ENCODE peak calls at places on chromosomes 7 and 10, in ten cellular contexts. One of them, this sample, is unnamed. For H3K9me3, the result is how much of the 10 kb centered on the place peaks cover.

GRCh38 chr7:123367508-123368122 is 166.8 kb downstream of the IQUB start:
- DNase-seq in tibial nerve: no peak
- DNase-seq in suprapubic skin: no peak
- DNase-seq in lower lobe of right lung: no peak
- DNase-seq in A549: peak
- DNase-seq in small intestine: peak
- DNase-seq in CD4-positive, alpha-beta T cell: no peak
- DNase-seq in CD4-positive, CD25-positive, alpha-beta regulatory T cell: peak
- DNase-seq in AG04450: no peak
- DNase-seq in mammary epithelial cell: peak
- DNase-seq in this sample: no peak

GRCh38 chr7:519974-520458 is 370 bp upstream of the PDGFA start:
- DNase-seq in tibial nerve: no peak
- DNase-seq in mammary epithelial cell: peak
- DNase-seq in suprapubic skin: no peak
- DNase-seq in CD4-positive, alpha-beta T cell: no peak
- DNase-seq in CD4-positive, CD25-positive, alpha-beta regulatory T cell: peak
- DNase-seq in small intestine: no peak
- DNase-seq in A549: peak
- DNase-seq in lower lobe of right lung: peak
- DNase-seq in AG04450: no peak
- DNase-seq in this sample: no peak

GRCh38 chr7:116439005-116439404 is 60.5 kb upstream of the CAV2 start:
- DNase-seq in lower lobe of right lung: no peak
- DNase-seq in CD4-positive, CD25-positive, alpha-beta regulatory T cell: no peak
- DNase-seq in mammary epithelial cell: no peak
- DNase-seq in AG04450: no peak
- DNase-seq in tibial nerve: no peak
- DNase-seq in small intestine: peak
- DNase-seq in suprapubic skin: no peak
- DNase-seq in CD4-positive, alpha-beta T cell: no peak
- DNase-seq in A549: no peak
- DNase-seq in this sample: no peak

GRCh38 chr7:111929258-111929657 is 276.9 kb downstream of the DOCK4 start:
- DNase-seq in mammary epithelial cell: no peak
- DNase-seq in suprapubic skin: no peak
- DNase-seq in A549: no peak
- DNase-seq in tibial nerve: no peak
- DNase-seq in CD4-positive, CD25-positive, alpha-beta regulatory T cell: no peak
- DNase-seq in lower lobe of right lung: no peak
- DNase-seq in small intestine: no peak
- DNase-seq in AG04450: no peak
- DNase-seq in CD4-positive, alpha-beta T cell: no peak
- DNase-seq in this sample: no peak

GRCh38 chr7:120731276-120731675 is 126.7 kb downstream of the TSPAN12 start:
- DNase-seq in tibial nerve: no peak
- DNase-seq in A549: no peak
- DNase-seq in lower lobe of right lung: no peak
- DNase-seq in AG04450: no peak
- DNase-seq in suprapubic skin: no peak
- DNase-seq in CD4-positive, CD25-positive, alpha-beta regulatory T cell: no peak
- DNase-seq in CD4-positive, alpha-beta T cell: no peak
- DNase-seq in mammary epithelial cell: no peak
- DNase-seq in small intestine: no peak
- DNase-seq in this sample: no peak

GRCh38 chr7:100152404-100152803 is 3.7 kb downstream of the LAMTOR4 start:
- DNase-seq in CD4-positive, CD25-positive, alpha-beta regulatory T cell: no peak
- DNase-seq in lower lobe of right lung: no peak
- DNase-seq in mammary epithelial cell: no peak
- DNase-seq in suprapubic skin: no peak
- DNase-seq in tibial nerve: no peak
- DNase-seq in AG04450: no peak
- DNase-seq in CD4-positive, alpha-beta T cell: no peak
- DNase-seq in small intestine: no peak
- DNase-seq in A549: no peak
- DNase-seq in this sample: no peak

GRCh38 chr10:12067336-12067735 is 1.4 kb upstream of the DHTKD1 start:
- DNase-seq in tibial nerve: no peak
- DNase-seq in CD4-positive, CD25-positive, alpha-beta regulatory T cell: no peak
- DNase-seq in small intestine: no peak
- DNase-seq in mammary epithelial cell: peak
- DNase-seq in A549: peak
- DNase-seq in lower lobe of right lung: no peak
- DNase-seq in suprapubic skin: no peak
- DNase-seq in AG04450: peak
- DNase-seq in CD4-positive, alpha-beta T cell: no peak
- DNase-seq in this sample: no peak

GRCh38 chr10:89224697-89225443 is 17.8 kb upstream of the CH25H start:
- DNase-seq in AG04450: no peak
- DNase-seq in small intestine: no peak
- DNase-seq in tibial nerve: no peak
- DNase-seq in A549: no peak
- DNase-seq in mammary epithelial cell: no peak
- DNase-seq in lower lobe of right lung: peak
- DNase-seq in CD4-positive, alpha-beta T cell: no peak
- DNase-seq in CD4-positive, CD25-positive, alpha-beta regulatory T cell: no peak
- DNase-seq in suprapubic skin: no peak
- DNase-seq in this sample: no peak

GRCh38 chr7:87876759-87877234 is 504 bp downstream of the DBF4 start:
- DNase-seq in lower lobe of right lung: peak
- DNase-seq in A549: peak
- DNase-seq in tibial nerve: peak
- DNase-seq in AG04450: peak
- DNase-seq in suprapubic skin: peak
- DNase-seq in CD4-positive, CD25-positive, alpha-beta regulatory T cell: peak
- DNase-seq in small intestine: peak
- DNase-seq in mammary epithelial cell: peak
- DNase-seq in CD4-positive, alpha-beta T cell: peak
- DNase-seq in this sample: peak

GRCh38 chr10:58513189-58514101 is 773 bp downstream of the BICC1 start:
- DNase-seq in CD4-positive, alpha-beta T cell: no peak
- DNase-seq in suprapubic skin: peak
- DNase-seq in tibial nerve: peak
- DNase-seq in CD4-positive, CD25-positive, alpha-beta regulatory T cell: no peak
- DNase-seq in small intestine: no peak
- DNase-seq in A549: peak
- DNase-seq in lower lobe of right lung: peak
- DNase-seq in AG04450: peak
- DNase-seq in mammary epithelial cell: peak
- DNase-seq in this sample: no peak

GRCh38 chr7:102978280-102978679 is 65.5 kb downstream of the LRRC17 start:
- DNase-seq in AG04450: peak
- DNase-seq in CD4-positive, alpha-beta T cell: no peak
- DNase-seq in suprapubic skin: no peak
- DNase-seq in tibial nerve: no peak
- DNase-seq in lower lobe of right lung: no peak
- DNase-seq in CD4-positive, CD25-positive, alpha-beta regulatory T cell: no peak
- DNase-seq in mammary epithelial cell: peak
- DNase-seq in A549: peak
- DNase-seq in small intestine: peak
- DNase-seq in this sample: no peak

GRCh38 chr10:37871568-37872251 is 14.3 kb upstream of the ZNF248 start:
- DNase-seq in lower lobe of right lung: no peak
- DNase-seq in tibial nerve: no peak
- DNase-seq in mammary epithelial cell: no peak
- DNase-seq in CD4-positive, CD25-positive, alpha-beta regulatory T cell: no peak
- DNase-seq in small intestine: no peak
- DNase-seq in AG04450: no peak
- DNase-seq in suprapubic skin: no peak
- DNase-seq in A549: no peak
- DNase-seq in CD4-positive, alpha-beta T cell: no peak
- DNase-seq in this sample: no peak
- H3K9me3 ChIP-seq in lower lobe of right lung: under half
- H3K9me3 ChIP-seq in tibial nerve: under half
- H3K9me3 ChIP-seq in mammary epithelial cell: under half
- H3K9me3 ChIP-seq in CD4-positive, CD25-positive, alpha-beta regulatory T cell: under half
- H3K9me3 ChIP-seq in small intestine: under half
- H3K9me3 ChIP-seq in AG04450: under half
- H3K9me3 ChIP-seq in suprapubic skin: under half
- H3K9me3 ChIP-seq in A549: under half
- H3K9me3 ChIP-seq in CD4-positive, alpha-beta T cell: under half
- H3K9me3 ChIP-seq in this sample: under half

DNA sequence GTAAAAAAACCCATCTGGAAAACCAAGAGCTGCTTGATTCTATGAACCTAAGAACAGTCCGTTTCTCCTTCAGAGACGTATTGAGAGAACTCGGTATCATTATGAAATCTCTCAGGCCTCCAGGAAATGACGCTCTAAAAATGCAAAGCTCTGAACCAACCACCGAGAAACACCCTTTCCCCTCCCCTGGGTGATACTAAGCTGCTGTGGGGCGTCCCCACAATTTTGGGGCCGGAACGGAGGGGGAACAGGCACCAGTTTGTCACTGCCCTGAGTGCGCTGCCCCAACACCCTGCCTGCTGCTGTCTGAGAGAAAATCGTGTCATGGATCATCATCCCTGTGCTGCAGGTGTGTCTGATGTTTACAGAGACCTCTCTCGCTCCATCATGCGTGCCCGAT is 509.5 kb downstream of the DNAJB6 start:
- DNase-seq in mammary epithelial cell: no peak
- DNase-seq in CD4-positive, alpha-beta T cell: no peak
- DNase-seq in A549: no peak
- DNase-seq in tibial nerve: peak
- DNase-seq in suprapubic skin: no peak
- DNase-seq in AG04450: no peak
- DNase-seq in small intestine: no peak
- DNase-seq in lower lobe of right lung: no peak
- DNase-seq in CD4-positive, CD25-positive, alpha-beta regulatory T cell: no peak
- DNase-seq in this sample: no peak
- H3K9me3 ChIP-seq in mammary epithelial cell: half or more
- H3K9me3 ChIP-seq in CD4-positive, alpha-beta T cell: under half
- H3K9me3 ChIP-seq in A549: under half
- H3K9me3 ChIP-seq in tibial nerve: under half
- H3K9me3 ChIP-seq in suprapubic skin: under half
- H3K9me3 ChIP-seq in AG04450: half or more
- H3K9me3 ChIP-seq in small intestine: under half
- H3K9me3 ChIP-seq in lower lobe of right lung: under half
- H3K9me3 ChIP-seq in CD4-positive, CD25-positive, alpha-beta regulatory T cell: under half
- H3K9me3 ChIP-seq in this sample: under half

GRCh38 chr7:56538541-56539429 is 422.6 kb upstream of the NUPR2 start:
- DNase-seq in small intestine: no peak
- DNase-seq in lower lobe of right lung: no peak
- DNase-seq in mammary epithelial cell: no peak
- DNase-seq in suprapubic skin: no peak
- DNase-seq in CD4-positive, alpha-beta T cell: no peak
- DNase-seq in AG04450: no peak
- DNase-seq in tibial nerve: no peak
- DNase-seq in CD4-positive, CD25-positive, alpha-beta regulatory T cell: no peak
- DNase-seq in A549: no peak
- DNase-seq in this sample: no peak

GRCh38 chr7:56537477-56537876 is 421.3 kb upstream of the NUPR2 start:
- DNase-seq in tibial nerve: no peak
- DNase-seq in lower lobe of right lung: no peak
- DNase-seq in AG04450: no peak
- DNase-seq in CD4-positive, alpha-beta T cell: no peak
- DNase-seq in CD4-positive, CD25-positive, alpha-beta regulatory T cell: no peak
- DNase-seq in suprapubic skin: no peak
- DNase-seq in mammary epithelial cell: no peak
- DNase-seq in small intestine: no peak
- DNase-seq in A549: no peak
- DNase-seq in this sample: no peak

GRCh38 chr7:56537952-56538351 is 421.7 kb upstream of the NUPR2 start:
- DNase-seq in AG04450: no peak
- DNase-seq in tibial nerve: no peak
- DNase-seq in A549: no peak
- DNase-seq in suprapubic skin: no peak
- DNase-seq in CD4-positive, CD25-positive, alpha-beta regulatory T cell: no peak
- DNase-seq in small intestine: no peak
- DNase-seq in mammary epithelial cell: no peak
- DNase-seq in CD4-positive, alpha-beta T cell: no peak
- DNase-seq in lower lobe of right lung: no peak
- DNase-seq in this sample: no peak
- H3K9me3 ChIP-seq in AG04450: half or more
- H3K9me3 ChIP-seq in tibial nerve: under half
- H3K9me3 ChIP-seq in A549: under half
- H3K9me3 ChIP-seq in suprapubic skin: under half
- H3K9me3 ChIP-seq in CD4-positive, CD25-positive, alpha-beta regulatory T cell: under half
- H3K9me3 ChIP-seq in small intestine: under half
- H3K9me3 ChIP-seq in mammary epithelial cell: under half
- H3K9me3 ChIP-seq in CD4-positive, alpha-beta T cell: under half
- H3K9me3 ChIP-seq in lower lobe of right lung: under half
- H3K9me3 ChIP-seq in this sample: under half

DNA sequence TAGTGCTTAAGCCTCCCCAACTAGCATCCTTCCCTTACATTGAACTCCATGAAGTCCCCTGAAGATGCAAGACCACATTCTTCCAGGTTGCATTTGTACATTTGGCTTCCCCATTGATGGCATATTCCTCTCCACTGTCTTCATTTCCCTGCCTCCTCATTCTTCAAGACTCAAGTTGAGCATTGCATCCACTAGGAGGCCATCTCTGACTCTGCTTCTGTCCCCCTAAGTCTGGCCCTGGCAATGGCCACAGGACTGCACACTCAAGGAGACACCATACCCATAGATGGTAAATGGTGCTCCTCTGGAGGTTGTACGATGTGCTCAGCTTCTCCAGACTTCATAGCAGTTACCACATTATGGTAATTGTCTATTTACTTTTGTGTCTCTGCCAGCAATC is 112.5 kb downstream of the PTPRZ1 start:
- DNase-seq in mammary epithelial cell: no peak
- DNase-seq in lower lobe of right lung: no peak
- DNase-seq in small intestine: no peak
- DNase-seq in AG04450: no peak
- DNase-seq in suprapubic skin: no peak
- DNase-seq in tibial nerve: no peak
- DNase-seq in A549: peak
- DNase-seq in CD4-positive, alpha-beta T cell: no peak
- DNase-seq in CD4-positive, CD25-positive, alpha-beta regulatory T cell: no peak
- DNase-seq in this sample: no peak
- H3K9me3 ChIP-seq in mammary epithelial cell: under half
- H3K9me3 ChIP-seq in lower lobe of right lung: under half
- H3K9me3 ChIP-seq in small intestine: under half
- H3K9me3 ChIP-seq in AG04450: under half
- H3K9me3 ChIP-seq in suprapubic skin: under half
- H3K9me3 ChIP-seq in tibial nerve: under half
- H3K9me3 ChIP-seq in A549: under half
- H3K9me3 ChIP-seq in CD4-positive, alpha-beta T cell: under half
- H3K9me3 ChIP-seq in CD4-positive, CD25-positive, alpha-beta regulatory T cell: under half
- H3K9me3 ChIP-seq in this sample: under half

DNA sequence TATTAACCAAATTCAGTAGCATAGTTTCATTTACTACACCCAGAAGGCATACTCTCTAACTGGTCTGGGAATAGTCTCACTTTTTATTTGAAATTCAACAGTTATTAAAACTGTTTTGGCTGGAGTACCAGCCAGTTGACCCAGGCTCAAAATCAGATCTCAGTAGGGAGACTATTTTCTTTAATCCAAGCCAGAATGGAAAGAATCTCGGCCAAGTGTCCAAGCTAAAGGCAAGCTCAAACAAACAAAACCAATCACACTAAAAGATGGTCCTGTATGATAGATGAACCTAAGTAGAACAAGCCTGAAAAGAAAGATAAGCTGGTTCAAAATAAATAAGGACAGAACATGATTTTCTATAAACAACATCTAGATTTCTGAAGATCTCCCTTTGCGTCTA is 259.6 kb upstream of the POM121L12 start:
- DNase-seq in suprapubic skin: no peak
- DNase-seq in lower lobe of right lung: no peak
- DNase-seq in A549: no peak
- DNase-seq in small intestine: no peak
- DNase-seq in AG04450: no peak
- DNase-seq in mammary epithelial cell: no peak
- DNase-seq in CD4-positive, CD25-positive, alpha-beta regulatory T cell: no peak
- DNase-seq in tibial nerve: no peak
- DNase-seq in CD4-positive, alpha-beta T cell: no peak
- DNase-seq in this sample: no peak
- H3K9me3 ChIP-seq in suprapubic skin: under half
- H3K9me3 ChIP-seq in lower lobe of right lung: under half
- H3K9me3 ChIP-seq in A549: under half
- H3K9me3 ChIP-seq in small intestine: under half
- H3K9me3 ChIP-seq in AG04450: under half
- H3K9me3 ChIP-seq in mammary epithelial cell: under half
- H3K9me3 ChIP-seq in CD4-positive, CD25-positive, alpha-beta regulatory T cell: under half
- H3K9me3 ChIP-seq in tibial nerve: under half
- H3K9me3 ChIP-seq in CD4-positive, alpha-beta T cell: under half
- H3K9me3 ChIP-seq in this sample: under half

GRCh38 chr10:10976652-10977051 is 41.0 kb upstream of the CELF2 start:
- DNase-seq in mammary epithelial cell: no peak
- DNase-seq in CD4-positive, alpha-beta T cell: no peak
- DNase-seq in tibial nerve: no peak
- DNase-seq in AG04450: no peak
- DNase-seq in small intestine: no peak
- DNase-seq in A549: no peak
- DNase-seq in suprapubic skin: no peak
- DNase-seq in lower lobe of right lung: no peak
- DNase-seq in CD4-positive, CD25-positive, alpha-beta regulatory T cell: no peak
- DNase-seq in this sample: no peak
- H3K9me3 ChIP-seq in mammary epithelial cell: under half
- H3K9me3 ChIP-seq in CD4-positive, alpha-beta T cell: under half
- H3K9me3 ChIP-seq in tibial nerve: under half
- H3K9me3 ChIP-seq in AG04450: under half
- H3K9me3 ChIP-seq in small intestine: under half
- H3K9me3 ChIP-seq in A549: under half
- H3K9me3 ChIP-seq in suprapubic skin: under half
- H3K9me3 ChIP-seq in lower lobe of right lung: under half
- H3K9me3 ChIP-seq in CD4-positive, CD25-positive, alpha-beta regulatory T cell: under half
- H3K9me3 ChIP-seq in this sample: under half

This sample was measured in T-helper 17 cell.